ENCODE peak calls at places on chromosomes 6 and 20, in nine cellular contexts. S is GM19239; E is GM13977; D is Right ventricle myocardium inferior; L is NCI-H1105; J is activated CD4-positive, alpha-beta T cell treated with anti-CD3 and anti-CD28 coated beads for 4 hours; F is mesendoderm; A is ELF-1; W is pancreas. H is an unnamed sample.

GRCh38 chr20:63056236-63057132 is 49.7 kb upstream of the BHLHE23 start:
- DNase-seq in W (peak; percentile 62), J (peak; percentile 34), A (peak; percentile 77), F (peak; percentile 80), D (no peak), E (peak; percentile 80), S (peak; percentile 64), L (peak; percentile 40), H (peak; percentile 79)

GRCh38 chr6:46262928-46263708 is 92.3 kb upstream of the ENPP5 start:
- DNase-seq in A (no peak), E (no peak), L (no peak), W (no peak), S (no peak), F (no peak), J (no peak), D (no peak), H (no peak)

GRCh38 chr6:13924949-13925881 is at the start of gene RNF182:
- DNase-seq in D (no peak), E (peak; percentile 82), L (peak; percentile 43), F (peak; percentile 11), W (no peak), A (peak; percentile 13), S (peak; percentile 68), J (peak; percentile 28), H (no peak)

GRCh38 chr20:11585752-11586352 is 331.8 kb upstream of the BTBD3 start:
- DNase-seq in J (no peak), D (no peak), S (no peak), A (no peak), F (peak; percentile 31), L (peak; percentile 22), W (no peak), E (no peak), H (no peak)

GRCh38 chr6:100464910-100465700 is at the start of gene SIM1:
- DNase-seq in E (peak; percentile 83), S (no peak), L (no peak), A (peak; percentile 96), F (peak; percentile 96), J (no peak), W (peak; percentile 86), D (no peak), H (no peak)

GRCh38 chr6:127117979-127118504 is 429 bp upstream of the RSPO3 start:
- DNase-seq in S (no peak), D (peak; percentile 52), L (no peak), A (peak; percentile 23), E (no peak), J (no peak), F (no peak), W (no peak), H (peak; percentile 58)

GRCh38 chr6:140833396-140833795 is 1299.3 kb upstream of the GJE1 start:
- DNase-seq in L (no peak), J (no peak), D (no peak), E (no peak), A (no peak), W (no peak), F (no peak), S (no peak), H (no peak)

GRCh38 chr20:32810941-32811340 is 8.8 kb upstream of the MAPRE1 start:
- DNase-seq in F (no peak), L (no peak), E (no peak), D (no peak), J (no peak), S (no peak), A (no peak), W (no peak), H (no peak)

GRCh38 chr20:10783660-10784336 is 110.0 kb upstream of the JAG1 start:
- DNase-seq in D (no peak), S (no peak), A (peak; percentile 23), J (no peak), E (no peak), W (no peak), L (no peak), F (peak; percentile 85), H (no peak)

GRCh38 chr6:21800948-21801438 is 207.4 kb downstream of the SOX4 start:
- DNase-seq in S (no peak), J (no peak), E (no peak), W (no peak), A (no peak), F (peak; percentile 77), D (no peak), L (peak; percentile 84), H (no peak)

GRCh38 chr20:20085071-20085470 is 32.7 kb downstream of the CFAP61 start:
- DNase-seq in F (no peak), W (no peak), E (no peak), D (peak; percentile 73), A (no peak), S (no peak), J (no peak), L (no peak), H (no peak)

GRCh38 chr6:25056130-25056529 is 120.4 kb upstream of the RIPOR2 start:
- DNase-seq in J (peak; percentile 33), W (no peak), S (peak; percentile 40), L (no peak), E (peak; percentile 56), A (no peak), F (peak; percentile 20), D (no peak), H (no peak)

GRCh38 chr6:166830185-166830890 is 126.0 kb downstream of the RNASET2 start:
- DNase-seq in D (no peak), W (no peak), E (peak; percentile 74), J (no peak), L (no peak), S (peak; percentile 60), A (no peak), F (no peak), H (no peak)

GRCh38 chr20:21246143-21246542 is 57.0 kb upstream of the XRN2 start:
- DNase-seq in E (no peak), D (no peak), A (no peak), S (no peak), J (no peak), W (no peak), L (no peak), F (no peak), H (no peak)

GRCh38 chr20:57441510-57442154 is 50.4 kb downstream of the RBM38 start:
- DNase-seq in L (no peak), S (no peak), E (no peak), J (no peak), D (peak; percentile 43), F (no peak), W (no peak), A (no peak), H (peak; percentile 42)

GRCh38 chr6:93017213-93017612 is 402.1 kb downstream of the EPHA7 start:
- DNase-seq in J (no peak), S (no peak), L (no peak), F (peak; percentile 79), D (no peak), E (no peak), W (no peak), A (peak; percentile 75), H (no peak)

GRCh38 chr6:32621372-32621771 is 15.8 kb upstream of the HLA-DQA1 start:
- DNase-seq in S (no peak), W (no peak), L (no peak), E (no peak), J (no peak), D (no peak), A (no peak), F (no peak), H (no peak)

GRCh38 chr20:5714261-5715041 is 35.8 kb upstream of the SHLD1 start:
- DNase-seq in D (no peak), S (no peak), F (peak; percentile 84), W (no peak), J (peak; percentile 69), A (no peak), L (no peak), E (peak; percentile 27), H (no peak)

GRCh38 chr20:24164360-24164759 is 175.8 kb upstream of the GGTLC1 start:
- DNase-seq in E (no peak), D (no peak), J (no peak), S (no peak), A (peak; percentile 65), W (no peak), L (no peak), F (peak; percentile 49), H (no peak)

GRCh38 chr6:145204258-145204766 is 531.0 kb downstream of the EPM2A start:
- DNase-seq in J (no peak), E (no peak), F (no peak), L (no peak), D (no peak), S (no peak), W (no peak), A (no peak), H (no peak)

GRCh38 chr6:129709909-129710721 is at the start of gene ARHGAP18:
- DNase-seq in F (peak; percentile 95), W (peak; percentile 92), L (peak; percentile 53), J (peak; percentile 57), A (peak; percentile 94), S (peak; percentile 25), E (peak; percentile 69), D (peak; percentile 95), H (peak; percentile 94)

GRCh38 chr20:59153355-59153681 is 10.3 kb upstream of the ZNF831 start:
- DNase-seq in F (no peak), L (no peak), E (no peak), A (no peak), J (no peak), S (no peak), D (peak; percentile 76), W (peak; percentile 51), H (peak; percentile 45)

GRCh38 chr20:19074828-19075516 is 137.5 kb upstream of the SLC24A3 start:
- DNase-seq in A (peak; percentile 6), D (peak; percentile 74), E (peak; percentile 25), S (peak; percentile 27), W (no peak), L (no peak), J (no peak), F (peak; percentile 22), H (peak; percentile 39)

GRCh38 chr6:56491606-56492328 is 150.9 kb downstream of the DST start:
- DNase-seq in J (no peak), E (no peak), D (no peak), L (no peak), F (no peak), S (no peak), A (no peak), W (no peak), H (no peak)

GRCh38 chr6:33926451-33926850 is 122.6 kb upstream of the MLN start:
- DNase-seq in L (peak; percentile 89), W (no peak), A (peak; percentile 69), J (no peak), S (no peak), F (peak; percentile 79), D (no peak), E (peak; percentile 46), H (no peak)

GRCh38 chr20:12068146-12068545 is 150.5 kb downstream of the BTBD3 start:
- DNase-seq in F (peak; percentile 92), S (no peak), A (peak; percentile 40), D (no peak), J (no peak), W (no peak), E (no peak), L (no peak), H (no peak)

GRCh38 chr6:11918021-11918738 is 93.9 kb upstream of the HIVEP1 start:
- DNase-seq in E (no peak), W (no peak), S (no peak), F (no peak), L (no peak), D (peak; percentile 51), J (no peak), A (peak; percentile 34), H (no peak)

GRCh38 chr20:2602046-2602735 is 50.2 kb upstream of the NOP56 start:
- DNase-seq in F (no peak), L (peak; percentile 20), J (no peak), E (no peak), S (no peak), A (no peak), W (no peak), D (no peak), H (no peak)

GRCh38 chr6:55980627-55981211 is 105.3 kb upstream of the BMP5 start:
- DNase-seq in F (peak; percentile 56), J (no peak), E (peak; percentile 24), S (no peak), A (peak; percentile 57), L (peak; percentile 6), D (no peak), W (no peak), H (no peak)

GRCh38 chr20:4449977-4450715 is 271.6 kb upstream of the PRND start:
- DNase-seq in J (no peak), E (no peak), W (no peak), A (peak; percentile 12), F (peak; percentile 15), L (no peak), S (no peak), D (no peak), H (no peak)

GRCh38 chr6:132391391-132392291 is 9.6 kb downstream of the MOXD1 start:
- DNase-seq in S (no peak), J (no peak), E (no peak), D (peak; percentile 42), L (no peak), A (no peak), F (no peak), W (no peak), H (peak; percentile 35)